ENCODE peak calls at places on chromosomes 12 and 14, in five cellular contexts. G is HepG2, Q is SK-N-SH, H is HEK293T, O is GM12878. J is an unnamed sample.

GRCh38 chr12:88994537-88994936 is 357.8 kb downstream of the DUSP6 start:
- DNase-seq in Q (no peak), G (no peak), H (no peak), O (no peak), J (no peak)

GRCh38 chr14:26775765-26776577 is 178.1 kb upstream of the NOVA1 start:
- DNase-seq in H (no peak), O (no peak), G (no peak), Q (no peak), J (no peak)

GRCh38 chr12:122227341-122227740 is 1.5 kb upstream of the DIABLO start:
- DNase-seq in Q (peak), G (no peak), H (no peak), O (no peak), J (no peak)

GRCh38 chr14:52458721-52459085 is 93.6 kb downstream of the TXNDC16 start:
- DNase-seq in G (no peak), O (no peak), Q (no peak), H (no peak), J (no peak)

GRCh38 chr14:88868558-88869159 is 44.2 kb downstream of the TTC8 start:
- DNase-seq in O (no peak), G (peak), H (no peak), Q (peak), J (no peak)

GRCh38 chr14:74302160-74302628 is 540 bp downstream of the ABCD4 start:
- DNase-seq in O (peak), G (peak), H (peak), Q (peak), J (peak)

GRCh38 chr12:84136862-84137367 is 775.7 kb downstream of the SLC6A15 start:
- DNase-seq in G (no peak), H (no peak), Q (peak), O (no peak), J (no peak)

GRCh38 chr12:130204441-130204840 is 42.2 kb downstream of the FZD10 start:
- DNase-seq in O (no peak), G (no peak), Q (no peak), H (no peak), J (no peak)

GRCh38 chr12:70246580-70246979 is 3.3 kb downstream of the CNOT2 start:
- DNase-seq in O (no peak), Q (no peak), H (no peak), G (no peak), J (no peak)

GRCh38 chr14:33702293-33702692 is 248.6 kb downstream of the EGLN3 start:
- DNase-seq in Q (no peak), H (no peak), G (no peak), O (no peak), J (no peak)
- TF ChIP-seq FOXM1 in Q (no peak), H (no peak), G (no peak), O (no peak), J (no peak)

GRCh38 chr14:99522025-99522401 is 40.8 kb downstream of the CCNK start:
- DNase-seq in O (no peak), H (no peak), G (no peak), Q (no peak), J (no peak)

GRCh38 chr14:99519347-99519881 is 38.2 kb downstream of the CCNK start:
- DNase-seq in G (no peak), Q (no peak), O (no peak), H (no peak), J (no peak)

GRCh38 chr14:99521176-99522024 is 40.2 kb downstream of the CCNK start:
- DNase-seq in G (no peak), O (no peak), Q (no peak), H (no peak), J (no peak)

GRCh38 chr14:99519931-99520421 is 38.8 kb downstream of the CCNK start:
- DNase-seq in O (no peak), H (no peak), G (no peak), Q (peak), J (no peak)

GRCh38 chr14:99520571-99521081 is 39.4 kb downstream of the CCNK start:
- DNase-seq in Q (no peak), O (no peak), H (no peak), G (no peak), J (no peak)
- TF ChIP-seq FOXM1 in Q (no peak), O (no peak), H (no peak), G (no peak), J (no peak)

DNA sequence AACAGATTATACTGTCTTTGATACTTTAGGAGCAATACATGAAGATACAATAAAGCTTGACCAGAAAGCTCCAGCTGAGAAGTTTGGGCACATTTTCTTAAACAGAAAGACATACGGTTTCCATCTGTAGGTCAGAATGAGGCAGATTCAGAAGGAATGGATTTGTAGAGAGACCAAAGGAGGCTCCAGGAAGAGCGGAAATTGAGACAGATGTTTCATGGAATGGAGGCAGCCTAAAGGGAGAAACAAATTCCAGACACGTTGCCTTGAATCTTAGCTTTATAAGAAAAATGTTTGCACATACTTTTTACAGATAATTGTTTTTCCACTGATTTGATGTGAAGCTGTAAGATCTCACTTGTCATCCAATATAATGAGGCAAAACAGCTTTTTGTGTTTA is 24.8 kb downstream of the EPYC start:
- DNase-seq in H (no peak), G (no peak), Q (no peak), O (no peak), J (no peak)
- TF ChIP-seq FOXM1 in H (no peak), G (no peak), Q (no peak), O (no peak), J (no peak)

GRCh38 chr12:103886398-103886797 is 43.8 kb upstream of the HSP90B1 start:
- DNase-seq in G (no peak), H (no peak), O (no peak), Q (no peak), J (no peak)
- TF ChIP-seq FOXM1 in G (no peak), H (no peak), O (no peak), Q (no peak), J (no peak)

GRCh38 chr14:38762845-38763244 is 340.2 kb downstream of the SEC23A start:
- DNase-seq in H (no peak), G (no peak), O (no peak), Q (no peak), J (no peak)
- TF ChIP-seq FOXM1 in H (no peak), G (no peak), O (no peak), Q (no peak), J (no peak)